ENCODE peak calls at places on chromosomes 5 and 9, in six cellular contexts. One of them, this sample, is unnamed.

GRCh38 chr9:23153058-23153457 is 673.0 kb downstream of the ELAVL2 start:
- DNase-seq in heart left ventricle: no peak
- DNase-seq in tibial artery: no peak
- DNase-seq in PC-9: no peak
- DNase-seq in fibroblast of lung: no peak
- DNase-seq in body of pancreas: no peak
- DNase-seq in this sample: no peak

GRCh38 chr5:173963107-173963506 is 25.9 kb upstream of the C5orf47 start:
- DNase-seq in heart left ventricle: no peak
- DNase-seq in tibial artery: no peak
- DNase-seq in PC-9: peak; percentile 63
- DNase-seq in fibroblast of lung: peak; percentile 84
- DNase-seq in body of pancreas: no peak
- DNase-seq in this sample: no peak

GRCh38 chr9:123597073-123597472 is 241.1 kb downstream of the CRB2 start:
- DNase-seq in heart left ventricle: no peak
- DNase-seq in tibial artery: no peak
- DNase-seq in PC-9: no peak
- DNase-seq in fibroblast of lung: no peak
- DNase-seq in body of pancreas: no peak
- DNase-seq in this sample: no peak

GRCh38 chr5:77924081-77924480 is 147.9 kb upstream of the TBCA start:
- DNase-seq in heart left ventricle: no peak
- DNase-seq in tibial artery: no peak
- DNase-seq in PC-9: no peak
- DNase-seq in fibroblast of lung: no peak
- DNase-seq in body of pancreas: no peak
- DNase-seq in this sample: no peak

GRCh38 chr5:157518963-157519362 is 56.6 kb downstream of the ADAM19 start:
- DNase-seq in heart left ventricle: no peak
- DNase-seq in tibial artery: no peak
- DNase-seq in PC-9: no peak
- DNase-seq in fibroblast of lung: no peak
- DNase-seq in body of pancreas: no peak
- DNase-seq in this sample: no peak

GRCh38 chr5:71537681-71538080 is 49.5 kb upstream of the MCCC2 start:
- DNase-seq in heart left ventricle: no peak
- DNase-seq in tibial artery: no peak
- DNase-seq in PC-9: no peak
- DNase-seq in fibroblast of lung: peak; percentile 18
- DNase-seq in body of pancreas: no peak
- DNase-seq in this sample: no peak

GRCh38 chr5:10566556-10567068 is 2.7 kb downstream of the ANKRD33B start:
- DNase-seq in heart left ventricle: no peak
- DNase-seq in tibial artery: no peak
- DNase-seq in PC-9: no peak
- DNase-seq in fibroblast of lung: no peak
- DNase-seq in body of pancreas: no peak
- DNase-seq in this sample: no peak

GRCh38 chr5:16456103-16456832 is 9.3 kb downstream of the ZNF622 start:
- DNase-seq in heart left ventricle: peak; percentile 35
- DNase-seq in tibial artery: no peak
- DNase-seq in PC-9: peak; percentile 49
- DNase-seq in fibroblast of lung: peak; percentile 77
- DNase-seq in body of pancreas: peak; percentile 65
- DNase-seq in this sample: no peak

GRCh38 chr5:128163991-128164390 is 80.4 kb downstream of the SLC12A2 start:
- DNase-seq in heart left ventricle: no peak
- DNase-seq in tibial artery: no peak
- DNase-seq in PC-9: no peak
- DNase-seq in fibroblast of lung: peak; percentile 86
- DNase-seq in body of pancreas: no peak
- DNase-seq in this sample: no peak

GRCh38 chr5:111135946-111136345 is 43.8 kb downstream of the WDR36 start:
- DNase-seq in heart left ventricle: no peak
- DNase-seq in tibial artery: no peak
- DNase-seq in PC-9: no peak
- DNase-seq in fibroblast of lung: peak; percentile 58
- DNase-seq in body of pancreas: no peak
- DNase-seq in this sample: no peak

GRCh38 chr5:10590226-10591047 is 26.6 kb downstream of the ANKRD33B start:
- DNase-seq in heart left ventricle: no peak
- DNase-seq in tibial artery: peak; percentile 29
- DNase-seq in PC-9: peak; percentile 79
- DNase-seq in fibroblast of lung: peak; percentile 77
- DNase-seq in body of pancreas: no peak
- DNase-seq in this sample: no peak

GRCh38 chr5:178236685-178237084 is 4.1 kb upstream of the PHYKPL start:
- DNase-seq in heart left ventricle: peak; percentile 78
- DNase-seq in tibial artery: no peak
- DNase-seq in PC-9: no peak
- DNase-seq in fibroblast of lung: no peak
- DNase-seq in body of pancreas: peak; percentile 77
- DNase-seq in this sample: no peak

GRCh38 chr9:115046199-115046598 is 71.8 kb downstream of the TNC start:
- DNase-seq in heart left ventricle: no peak
- DNase-seq in tibial artery: no peak
- DNase-seq in PC-9: no peak
- DNase-seq in fibroblast of lung: no peak
- DNase-seq in body of pancreas: no peak
- DNase-seq in this sample: no peak

GRCh38 chr9:101453776-101454570 is 18.4 kb upstream of the ALDOB start:
- DNase-seq in heart left ventricle: no peak
- DNase-seq in tibial artery: no peak
- DNase-seq in PC-9: no peak
- DNase-seq in fibroblast of lung: no peak
- DNase-seq in body of pancreas: no peak
- DNase-seq in this sample: no peak

GRCh38 chr5:173638126-173638525 is 21.7 kb upstream of the BOD1 start:
- DNase-seq in heart left ventricle: no peak
- DNase-seq in tibial artery: no peak
- DNase-seq in PC-9: no peak
- DNase-seq in fibroblast of lung: no peak
- DNase-seq in body of pancreas: no peak
- DNase-seq in this sample: no peak

GRCh38 chr9:125189011-125189360 is 617 bp downstream of the PPP6C start:
- DNase-seq in heart left ventricle: no peak
- DNase-seq in tibial artery: no peak
- DNase-seq in PC-9: no peak
- DNase-seq in fibroblast of lung: no peak
- DNase-seq in body of pancreas: peak; percentile 22
- DNase-seq in this sample: peak; percentile 91

GRCh38 chr5:119190470-119190869 is 119.6 kb downstream of the DMXL1 start:
- DNase-seq in heart left ventricle: no peak
- DNase-seq in tibial artery: no peak
- DNase-seq in PC-9: no peak
- DNase-seq in fibroblast of lung: no peak
- DNase-seq in body of pancreas: no peak
- DNase-seq in this sample: no peak

GRCh38 chr5:978693-979092 is 29.9 kb upstream of the NKD2 start:
- DNase-seq in heart left ventricle: no peak
- DNase-seq in tibial artery: peak; percentile 37
- DNase-seq in PC-9: no peak
- DNase-seq in fibroblast of lung: no peak
- DNase-seq in body of pancreas: no peak
- DNase-seq in this sample: no peak

GRCh38 chr5:43533646-43534045 is 18.7 kb upstream of the C5orf34 start:
- DNase-seq in heart left ventricle: no peak
- DNase-seq in tibial artery: no peak
- DNase-seq in PC-9: no peak
- DNase-seq in fibroblast of lung: no peak
- DNase-seq in body of pancreas: no peak
- DNase-seq in this sample: no peak
- H3K36me3 ChIP-seq in heart left ventricle: peaks cover 100% of the 10 kb centered on the region
- H3K36me3 ChIP-seq in tibial artery: peaks cover 78% of the 10 kb centered on the region
- H3K36me3 ChIP-seq in PC-9: peaks cover 87% of the 10 kb centered on the region
- H3K36me3 ChIP-seq in fibroblast of lung: peaks cover 5% of the 10 kb centered on the region
- H3K36me3 ChIP-seq in body of pancreas: peaks cover 30% of the 10 kb centered on the region
- H3K36me3 ChIP-seq in this sample: peaks cover 100% of the 10 kb centered on the region

DNA sequence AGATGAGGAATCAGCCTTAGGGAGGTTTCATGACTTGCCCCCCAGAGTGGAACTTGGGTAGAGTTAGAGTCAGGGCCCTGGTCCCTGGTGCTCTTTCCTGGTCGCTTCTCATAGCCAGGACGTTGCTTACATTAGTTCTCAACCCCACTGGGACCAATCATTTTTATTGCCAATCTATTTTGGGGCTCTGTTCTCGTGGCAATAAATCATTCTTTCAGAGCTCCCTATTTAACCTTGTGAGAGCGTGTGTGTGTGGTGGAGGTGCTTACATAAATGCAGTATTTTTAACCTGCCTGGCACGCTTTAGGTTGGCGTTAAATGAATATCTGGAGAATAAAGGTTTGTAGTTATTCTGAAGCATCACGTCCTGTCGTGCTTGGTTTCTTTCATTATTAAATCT is 4.1 kb downstream of the TRIO start:
- DNase-seq in heart left ventricle: no peak
- DNase-seq in tibial artery: no peak
- DNase-seq in PC-9: no peak
- DNase-seq in fibroblast of lung: no peak
- DNase-seq in body of pancreas: no peak
- DNase-seq in this sample: no peak
- H3K4me1 ChIP-seq in heart left ventricle: peaks cover 57% of the 10 kb centered on the region
- H3K4me1 ChIP-seq in tibial artery: no peaks in the 10 kb centered on the region
- H3K4me1 ChIP-seq in PC-9: peaks cover 43% of the 10 kb centered on the region
- H3K4me1 ChIP-seq in fibroblast of lung: peaks cover 21% of the 10 kb centered on the region
- H3K4me1 ChIP-seq in body of pancreas: peaks cover 50% of the 10 kb centered on the region
- H3K4me1 ChIP-seq in this sample: peaks cover 86% of the 10 kb centered on the region

DNA sequence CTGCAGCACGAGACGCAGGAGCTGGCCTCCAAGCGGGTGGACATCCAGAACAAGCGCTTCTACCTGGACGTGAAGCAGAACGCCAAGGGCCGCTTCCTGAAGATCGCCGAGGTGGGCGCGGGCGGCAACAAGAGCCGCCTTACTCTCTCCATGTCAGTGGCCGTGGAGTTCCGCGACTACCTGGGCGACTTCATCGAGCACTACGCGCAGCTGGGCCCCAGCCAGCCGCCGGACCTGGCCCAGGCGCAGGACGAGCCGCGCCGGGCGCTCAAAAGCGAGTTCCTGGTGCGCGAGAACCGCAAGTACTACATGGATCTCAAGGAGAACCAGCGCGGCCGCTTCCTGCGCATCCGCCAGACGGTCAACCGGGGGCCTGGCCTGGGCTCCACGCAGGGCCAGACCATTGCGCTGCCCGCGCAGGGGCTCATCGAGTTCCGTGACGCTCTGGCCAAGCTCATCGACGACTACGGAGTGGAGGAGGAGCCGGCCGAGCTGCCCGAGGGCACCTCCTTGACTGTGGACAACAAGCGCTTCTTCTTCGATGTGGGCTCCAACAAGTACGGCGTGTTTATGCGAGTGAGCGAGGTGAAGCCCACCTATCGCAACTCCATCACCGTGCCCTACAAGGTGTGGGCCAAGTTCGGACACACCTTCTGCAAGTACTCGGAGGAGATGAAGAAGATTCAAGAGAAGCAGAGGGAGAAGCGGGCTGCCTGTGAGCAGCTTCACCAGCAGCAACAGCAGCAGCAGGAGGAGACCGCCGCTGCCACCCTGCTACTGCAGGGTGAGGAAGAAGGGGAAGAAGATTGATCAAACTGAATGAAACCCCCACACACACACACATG is 654 bp downstream of the PURA start:
- DNase-seq in heart left ventricle: peak; percentile 79
- DNase-seq in tibial artery: peak; percentile 82
- DNase-seq in PC-9: no peak
- DNase-seq in fibroblast of lung: peak; percentile 69
- DNase-seq in body of pancreas: peak; percentile 67
- DNase-seq in this sample: peak; percentile 95
- H3K27me3 ChIP-seq in heart left ventricle: no peaks in the 10 kb centered on the region
- H3K27me3 ChIP-seq in tibial artery: no peaks in the 10 kb centered on the region
- H3K27me3 ChIP-seq in PC-9: no peaks in the 10 kb centered on the region
- H3K27me3 ChIP-seq in fibroblast of lung: no peaks in the 10 kb centered on the region
- H3K27me3 ChIP-seq in body of pancreas: no peaks in the 10 kb centered on the region
- H3K27me3 ChIP-seq in this sample: peaks cover 38% of the 10 kb centered on the region

GRCh38 chr5:139445325-139446170 is 6.2 kb upstream of the DNAJC18 start:
- DNase-seq in heart left ventricle: no peak
- DNase-seq in tibial artery: peak; percentile 19
- DNase-seq in PC-9: no peak
- DNase-seq in fibroblast of lung: peak; percentile 89
- DNase-seq in body of pancreas: no peak
- DNase-seq in this sample: no peak
- H3K36me3 ChIP-seq in heart left ventricle: peaks cover 10% of the 10 kb centered on the region
- H3K36me3 ChIP-seq in tibial artery: no peaks in the 10 kb centered on the region
- H3K36me3 ChIP-seq in PC-9: no peaks in the 10 kb centered on the region
- H3K36me3 ChIP-seq in fibroblast of lung: no peaks in the 10 kb centered on the region
- H3K36me3 ChIP-seq in body of pancreas: no peaks in the 10 kb centered on the region
- H3K36me3 ChIP-seq in this sample: no peaks in the 10 kb centered on the region

DNA sequence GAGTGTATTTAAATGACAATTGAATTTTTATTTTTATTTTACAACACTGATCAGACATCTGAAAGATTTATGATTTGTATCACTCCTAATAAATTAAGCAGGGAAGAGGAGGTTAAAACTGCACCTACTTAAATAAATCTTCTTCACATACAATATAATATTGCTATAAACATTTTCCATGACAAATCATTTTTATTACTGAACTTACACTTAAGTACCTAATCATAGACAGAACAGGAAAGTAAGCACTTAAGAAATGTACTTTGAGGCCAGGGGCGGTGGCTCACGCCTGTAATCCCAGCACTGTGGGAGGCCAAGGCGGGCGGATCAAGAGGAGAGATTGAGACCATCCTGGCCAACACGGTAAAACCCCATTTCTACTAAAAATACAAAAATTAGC is 3.8 kb downstream of the PFDN1 start:
- DNase-seq in heart left ventricle: no peak
- DNase-seq in tibial artery: no peak
- DNase-seq in PC-9: no peak
- DNase-seq in fibroblast of lung: no peak
- DNase-seq in body of pancreas: no peak
- DNase-seq in this sample: no peak
- H3K4me1 ChIP-seq in heart left ventricle: peaks cover 76% of the 10 kb centered on the region
- H3K4me1 ChIP-seq in tibial artery: no peaks in the 10 kb centered on the region
- H3K4me1 ChIP-seq in PC-9: peaks cover 66% of the 10 kb centered on the region
- H3K4me1 ChIP-seq in fibroblast of lung: peaks cover 10% of the 10 kb centered on the region
- H3K4me1 ChIP-seq in body of pancreas: peaks cover 22% of the 10 kb centered on the region
- H3K4me1 ChIP-seq in this sample: peaks cover 41% of the 10 kb centered on the region

GRCh38 chr5:176851380-176851779 is 41.0 kb downstream of the UNC5A start:
- DNase-seq in heart left ventricle: peak; percentile 12
- DNase-seq in tibial artery: no peak
- DNase-seq in PC-9: no peak
- DNase-seq in fibroblast of lung: no peak
- DNase-seq in body of pancreas: no peak
- DNase-seq in this sample: no peak
- H3K27me3 ChIP-seq in heart left ventricle: peaks cover 14% of the 10 kb centered on the region
- H3K27me3 ChIP-seq in tibial artery: no peaks in the 10 kb centered on the region
- H3K27me3 ChIP-seq in PC-9: no peaks in the 10 kb centered on the region
- H3K27me3 ChIP-seq in fibroblast of lung: peaks cover 8% of the 10 kb centered on the region
- H3K27me3 ChIP-seq in body of pancreas: no peaks in the 10 kb centered on the region
- H3K27me3 ChIP-seq in this sample: peaks cover 59% of the 10 kb centered on the region